ENCODE peak calls at places on chromosome 13, in eight cellular contexts. One of them, this sample, is unnamed.

GRCh38 chr13:41915096-41915495 is 45.8 kb downstream of the VWA8 start:
- DNase-seq in psoas muscle: no peak
- DNase-seq in NCI-H1436 treated with DMSO at 0.1 percent for 48 hours: no peak
- DNase-seq in tibial artery: no peak
- DNase-seq in heart right ventricle: no peak
- DNase-seq in IMR-90: peak; percentile 45
- DNase-seq in activated B cell treated with CpG ODN at 0.5 μM for 24 hours: no peak
- DNase-seq in NCI-H524 treated with DMSO at 0.1 percent for 48 hours: no peak
- DNase-seq in this sample: no peak

GRCh38 chr13:114309806-114310410 is 4.4 kb upstream of the CHAMP1 start:
- DNase-seq in NCI-H1436 treated with DMSO at 0.1 percent for 48 hours: no peak
- DNase-seq in tibial artery: no peak
- DNase-seq in activated B cell treated with CpG ODN at 0.5 μM for 24 hours: no peak
- DNase-seq in heart right ventricle: no peak
- DNase-seq in NCI-H524 treated with DMSO at 0.1 percent for 48 hours: peak; percentile 16
- DNase-seq in IMR-90: no peak
- DNase-seq in psoas muscle: no peak
- DNase-seq in this sample: no peak

GRCh38 chr13:113666951-113667701 is at the start of gene GRK1:
- DNase-seq in NCI-H524 treated with DMSO at 0.1 percent for 48 hours: no peak
- DNase-seq in tibial artery: peak; percentile 18
- DNase-seq in activated B cell treated with CpG ODN at 0.5 μM for 24 hours: peak; percentile 11
- DNase-seq in NCI-H1436 treated with DMSO at 0.1 percent for 48 hours: no peak
- DNase-seq in IMR-90: no peak
- DNase-seq in psoas muscle: no peak
- DNase-seq in heart right ventricle: no peak
- DNase-seq in this sample: no peak

GRCh38 chr13:111972261-111972780 is 94.6 kb upstream of the SOX1 start:
- DNase-seq in heart right ventricle: no peak
- DNase-seq in activated B cell treated with CpG ODN at 0.5 μM for 24 hours: no peak
- DNase-seq in psoas muscle: no peak
- DNase-seq in IMR-90: no peak
- DNase-seq in NCI-H524 treated with DMSO at 0.1 percent for 48 hours: no peak
- DNase-seq in NCI-H1436 treated with DMSO at 0.1 percent for 48 hours: no peak
- DNase-seq in tibial artery: no peak
- DNase-seq in this sample: no peak

GRCh38 chr13:46804391-46804815 is 7.4 kb upstream of the ESD start:
- DNase-seq in tibial artery: no peak
- DNase-seq in heart right ventricle: no peak
- DNase-seq in NCI-H1436 treated with DMSO at 0.1 percent for 48 hours: no peak
- DNase-seq in IMR-90: peak; percentile 98
- DNase-seq in NCI-H524 treated with DMSO at 0.1 percent for 48 hours: no peak
- DNase-seq in psoas muscle: no peak
- DNase-seq in activated B cell treated with CpG ODN at 0.5 μM for 24 hours: no peak
- DNase-seq in this sample: no peak

GRCh38 chr13:80931118-80931517 is 590.2 kb upstream of the SPRY2 start:
- DNase-seq in NCI-H1436 treated with DMSO at 0.1 percent for 48 hours: no peak
- DNase-seq in activated B cell treated with CpG ODN at 0.5 μM for 24 hours: no peak
- DNase-seq in tibial artery: no peak
- DNase-seq in heart right ventricle: no peak
- DNase-seq in psoas muscle: no peak
- DNase-seq in NCI-H524 treated with DMSO at 0.1 percent for 48 hours: no peak
- DNase-seq in IMR-90: no peak
- DNase-seq in this sample: no peak

GRCh38 chr13:95924389-95924994 is 128.7 kb downstream of the UGGT2 start:
- DNase-seq in NCI-H1436 treated with DMSO at 0.1 percent for 48 hours: no peak
- DNase-seq in activated B cell treated with CpG ODN at 0.5 μM for 24 hours: no peak
- DNase-seq in IMR-90: peak; percentile 86
- DNase-seq in psoas muscle: no peak
- DNase-seq in NCI-H524 treated with DMSO at 0.1 percent for 48 hours: no peak
- DNase-seq in tibial artery: no peak
- DNase-seq in heart right ventricle: no peak
- DNase-seq in this sample: no peak

GRCh38 chr13:89748716-89749115 is 1598.8 kb upstream of the MIR17HG start:
- DNase-seq in NCI-H1436 treated with DMSO at 0.1 percent for 48 hours: no peak
- DNase-seq in tibial artery: no peak
- DNase-seq in heart right ventricle: no peak
- DNase-seq in NCI-H524 treated with DMSO at 0.1 percent for 48 hours: no peak
- DNase-seq in IMR-90: no peak
- DNase-seq in activated B cell treated with CpG ODN at 0.5 μM for 24 hours: no peak
- DNase-seq in psoas muscle: no peak
- DNase-seq in this sample: no peak

GRCh38 chr13:39788097-39788496 is 132.6 kb downstream of the COG6 start:
- DNase-seq in NCI-H524 treated with DMSO at 0.1 percent for 48 hours: no peak
- DNase-seq in NCI-H1436 treated with DMSO at 0.1 percent for 48 hours: no peak
- DNase-seq in psoas muscle: no peak
- DNase-seq in tibial artery: no peak
- DNase-seq in IMR-90: no peak
- DNase-seq in heart right ventricle: peak; percentile 44
- DNase-seq in activated B cell treated with CpG ODN at 0.5 μM for 24 hours: no peak
- DNase-seq in this sample: no peak

GRCh38 chr13:42880241-42880640 is 98.9 kb downstream of the FAM216B start:
- DNase-seq in NCI-H1436 treated with DMSO at 0.1 percent for 48 hours: no peak
- DNase-seq in activated B cell treated with CpG ODN at 0.5 μM for 24 hours: no peak
- DNase-seq in heart right ventricle: peak; percentile 33
- DNase-seq in IMR-90: no peak
- DNase-seq in NCI-H524 treated with DMSO at 0.1 percent for 48 hours: no peak
- DNase-seq in psoas muscle: no peak
- DNase-seq in tibial artery: no peak
- DNase-seq in this sample: no peak

GRCh38 chr13:40780822-40781401 is 8.5 kb upstream of the SLC25A15 start:
- DNase-seq in activated B cell treated with CpG ODN at 0.5 μM for 24 hours: no peak
- DNase-seq in tibial artery: no peak
- DNase-seq in psoas muscle: no peak
- DNase-seq in IMR-90: peak; percentile 20
- DNase-seq in NCI-H1436 treated with DMSO at 0.1 percent for 48 hours: no peak
- DNase-seq in heart right ventricle: no peak
- DNase-seq in NCI-H524 treated with DMSO at 0.1 percent for 48 hours: no peak
- DNase-seq in this sample: no peak

GRCh38 chr13:36766295-36766694 is 52.7 kb upstream of the RFXAP start:
- DNase-seq in activated B cell treated with CpG ODN at 0.5 μM for 24 hours: no peak
- DNase-seq in tibial artery: no peak
- DNase-seq in NCI-H1436 treated with DMSO at 0.1 percent for 48 hours: no peak
- DNase-seq in heart right ventricle: no peak
- DNase-seq in IMR-90: peak; percentile 47
- DNase-seq in psoas muscle: no peak
- DNase-seq in NCI-H524 treated with DMSO at 0.1 percent for 48 hours: no peak
- DNase-seq in this sample: no peak

GRCh38 chr13:100508996-100509395 is 79.6 kb downstream of the GGACT start:
- DNase-seq in psoas muscle: no peak
- DNase-seq in heart right ventricle: no peak
- DNase-seq in NCI-H524 treated with DMSO at 0.1 percent for 48 hours: no peak
- DNase-seq in activated B cell treated with CpG ODN at 0.5 μM for 24 hours: no peak
- DNase-seq in NCI-H1436 treated with DMSO at 0.1 percent for 48 hours: no peak
- DNase-seq in tibial artery: no peak
- DNase-seq in IMR-90: no peak
- DNase-seq in this sample: no peak

GRCh38 chr13:110433014-110433413 is 125.9 kb downstream of the COL4A2 start:
- DNase-seq in activated B cell treated with CpG ODN at 0.5 μM for 24 hours: no peak
- DNase-seq in IMR-90: no peak
- DNase-seq in NCI-H1436 treated with DMSO at 0.1 percent for 48 hours: no peak
- DNase-seq in tibial artery: peak; percentile 72
- DNase-seq in NCI-H524 treated with DMSO at 0.1 percent for 48 hours: no peak
- DNase-seq in heart right ventricle: peak; percentile 56
- DNase-seq in psoas muscle: peak; percentile 51
- DNase-seq in this sample: peak; percentile 68

GRCh38 chr13:106521101-106521799 is 14.2 kb downstream of the EFNB2 start:
- DNase-seq in NCI-H524 treated with DMSO at 0.1 percent for 48 hours: no peak
- DNase-seq in IMR-90: no peak
- DNase-seq in psoas muscle: no peak
- DNase-seq in heart right ventricle: no peak
- DNase-seq in activated B cell treated with CpG ODN at 0.5 μM for 24 hours: no peak
- DNase-seq in NCI-H1436 treated with DMSO at 0.1 percent for 48 hours: peak; percentile 18
- DNase-seq in tibial artery: no peak
- DNase-seq in this sample: no peak

GRCh38 chr13:21777166-21777565 is 106.3 kb downstream of the FGF9 start:
- DNase-seq in activated B cell treated with CpG ODN at 0.5 μM for 24 hours: no peak
- DNase-seq in tibial artery: no peak
- DNase-seq in NCI-H1436 treated with DMSO at 0.1 percent for 48 hours: no peak
- DNase-seq in heart right ventricle: no peak
- DNase-seq in IMR-90: no peak
- DNase-seq in psoas muscle: no peak
- DNase-seq in NCI-H524 treated with DMSO at 0.1 percent for 48 hours: no peak
- DNase-seq in this sample: no peak

GRCh38 chr13:73244486-73244885 is 185.7 kb downstream of the KLF5 start:
- DNase-seq in NCI-H524 treated with DMSO at 0.1 percent for 48 hours: no peak
- DNase-seq in activated B cell treated with CpG ODN at 0.5 μM for 24 hours: no peak
- DNase-seq in tibial artery: no peak
- DNase-seq in NCI-H1436 treated with DMSO at 0.1 percent for 48 hours: no peak
- DNase-seq in heart right ventricle: no peak
- DNase-seq in psoas muscle: no peak
- DNase-seq in IMR-90: no peak
- DNase-seq in this sample: no peak

GRCh38 chr13:21402586-21403307 is 56.4 kb downstream of the ZDHHC20 start:
- DNase-seq in heart right ventricle: no peak
- DNase-seq in psoas muscle: no peak
- DNase-seq in NCI-H524 treated with DMSO at 0.1 percent for 48 hours: no peak
- DNase-seq in activated B cell treated with CpG ODN at 0.5 μM for 24 hours: no peak
- DNase-seq in NCI-H1436 treated with DMSO at 0.1 percent for 48 hours: no peak
- DNase-seq in tibial artery: no peak
- DNase-seq in IMR-90: peak; percentile 71
- DNase-seq in this sample: no peak

GRCh38 chr13:113816925-113817859 is 46.7 kb downstream of the GAS6 start:
- DNase-seq in heart right ventricle: peak; percentile 87
- DNase-seq in NCI-H1436 treated with DMSO at 0.1 percent for 48 hours: no peak
- DNase-seq in NCI-H524 treated with DMSO at 0.1 percent for 48 hours: no peak
- DNase-seq in IMR-90: peak; percentile 83
- DNase-seq in tibial artery: peak; percentile 95
- DNase-seq in psoas muscle: peak; percentile 87
- DNase-seq in activated B cell treated with CpG ODN at 0.5 μM for 24 hours: peak; percentile 69
- DNase-seq in this sample: peak; percentile 90

GRCh38 chr13:20873348-20873747 is 29.2 kb downstream of the XPO4 start:
- DNase-seq in activated B cell treated with CpG ODN at 0.5 μM for 24 hours: no peak
- DNase-seq in tibial artery: no peak
- DNase-seq in psoas muscle: no peak
- DNase-seq in NCI-H524 treated with DMSO at 0.1 percent for 48 hours: peak; percentile 69
- DNase-seq in NCI-H1436 treated with DMSO at 0.1 percent for 48 hours: no peak
- DNase-seq in heart right ventricle: no peak
- DNase-seq in IMR-90: peak; percentile 61
- DNase-seq in this sample: no peak

GRCh38 chr13:36831291-36831690 is 12.3 kb downstream of the RFXAP start:
- DNase-seq in IMR-90: no peak
- DNase-seq in activated B cell treated with CpG ODN at 0.5 μM for 24 hours: no peak
- DNase-seq in heart right ventricle: no peak
- DNase-seq in psoas muscle: no peak
- DNase-seq in tibial artery: no peak
- DNase-seq in NCI-H524 treated with DMSO at 0.1 percent for 48 hours: no peak
- DNase-seq in NCI-H1436 treated with DMSO at 0.1 percent for 48 hours: no peak
- DNase-seq in this sample: no peak

GRCh38 chr13:110869231-110869804 is 45.6 kb downstream of the ANKRD10 start:
- DNase-seq in NCI-H524 treated with DMSO at 0.1 percent for 48 hours: no peak
- DNase-seq in psoas muscle: peak; percentile 50
- DNase-seq in tibial artery: no peak
- DNase-seq in heart right ventricle: peak; percentile 61
- DNase-seq in activated B cell treated with CpG ODN at 0.5 μM for 24 hours: no peak
- DNase-seq in NCI-H1436 treated with DMSO at 0.1 percent for 48 hours: no peak
- DNase-seq in IMR-90: no peak
- DNase-seq in this sample: no peak

GRCh38 chr13:75621147-75621546 is 15.0 kb upstream of the LMO7 start:
- DNase-seq in tibial artery: no peak
- DNase-seq in IMR-90: peak; percentile 70
- DNase-seq in NCI-H524 treated with DMSO at 0.1 percent for 48 hours: no peak
- DNase-seq in NCI-H1436 treated with DMSO at 0.1 percent for 48 hours: no peak
- DNase-seq in psoas muscle: no peak
- DNase-seq in activated B cell treated with CpG ODN at 0.5 μM for 24 hours: no peak
- DNase-seq in heart right ventricle: no peak
- DNase-seq in this sample: no peak

GRCh38 chr13:40534456-40534855 is 132.0 kb downstream of the FOXO1 start:
- DNase-seq in activated B cell treated with CpG ODN at 0.5 μM for 24 hours: no peak
- DNase-seq in heart right ventricle: no peak
- DNase-seq in NCI-H1436 treated with DMSO at 0.1 percent for 48 hours: no peak
- DNase-seq in IMR-90: no peak
- DNase-seq in tibial artery: no peak
- DNase-seq in psoas muscle: no peak
- DNase-seq in NCI-H524 treated with DMSO at 0.1 percent for 48 hours: no peak
- DNase-seq in this sample: no peak

GRCh38 chr13:70347947-70348620 is 239.8 kb upstream of the KLHL1 start:
- DNase-seq in tibial artery: no peak
- DNase-seq in activated B cell treated with CpG ODN at 0.5 μM for 24 hours: no peak
- DNase-seq in psoas muscle: no peak
- DNase-seq in heart right ventricle: no peak
- DNase-seq in IMR-90: no peak
- DNase-seq in NCI-H1436 treated with DMSO at 0.1 percent for 48 hours: no peak
- DNase-seq in NCI-H524 treated with DMSO at 0.1 percent for 48 hours: no peak
- DNase-seq in this sample: no peak

GRCh38 chr13:68023838-68024581 is 793.9 kb upstream of the PCDH9 start:
- DNase-seq in IMR-90: no peak
- DNase-seq in psoas muscle: no peak
- DNase-seq in tibial artery: no peak
- DNase-seq in heart right ventricle: no peak
- DNase-seq in NCI-H1436 treated with DMSO at 0.1 percent for 48 hours: no peak
- DNase-seq in activated B cell treated with CpG ODN at 0.5 μM for 24 hours: no peak
- DNase-seq in NCI-H524 treated with DMSO at 0.1 percent for 48 hours: no peak
- DNase-seq in this sample: no peak

GRCh38 chr13:98349731-98350305 is 172.7 kb upstream of the RNF113B start:
- DNase-seq in tibial artery: no peak
- DNase-seq in NCI-H1436 treated with DMSO at 0.1 percent for 48 hours: no peak
- DNase-seq in psoas muscle: no peak
- DNase-seq in heart right ventricle: peak; percentile 15
- DNase-seq in NCI-H524 treated with DMSO at 0.1 percent for 48 hours: no peak
- DNase-seq in activated B cell treated with CpG ODN at 0.5 μM for 24 hours: no peak
- DNase-seq in IMR-90: no peak
- DNase-seq in this sample: no peak

GRCh38 chr13:101575591-101575990 is 123.1 kb downstream of the ITGBL1 start:
- DNase-seq in activated B cell treated with CpG ODN at 0.5 μM for 24 hours: no peak
- DNase-seq in tibial artery: no peak
- DNase-seq in IMR-90: no peak
- DNase-seq in psoas muscle: no peak
- DNase-seq in NCI-H1436 treated with DMSO at 0.1 percent for 48 hours: no peak
- DNase-seq in heart right ventricle: no peak
- DNase-seq in NCI-H524 treated with DMSO at 0.1 percent for 48 hours: no peak
- DNase-seq in this sample: no peak

GRCh38 chr13:27960362-27961226 is 8.5 kb downstream of the CDX2 start:
- DNase-seq in heart right ventricle: peak; percentile 11
- DNase-seq in tibial artery: no peak
- DNase-seq in NCI-H524 treated with DMSO at 0.1 percent for 48 hours: no peak
- DNase-seq in psoas muscle: peak; percentile 37
- DNase-seq in IMR-90: no peak
- DNase-seq in NCI-H1436 treated with DMSO at 0.1 percent for 48 hours: no peak
- DNase-seq in activated B cell treated with CpG ODN at 0.5 μM for 24 hours: no peak
- DNase-seq in this sample: no peak

GRCh38 chr13:19181621-19182485 is at the start of gene TUBA3C:
- DNase-seq in NCI-H1436 treated with DMSO at 0.1 percent for 48 hours: no peak
- DNase-seq in psoas muscle: no peak
- DNase-seq in NCI-H524 treated with DMSO at 0.1 percent for 48 hours: no peak
- DNase-seq in heart right ventricle: no peak
- DNase-seq in IMR-90: no peak
- DNase-seq in activated B cell treated with CpG ODN at 0.5 μM for 24 hours: no peak
- DNase-seq in tibial artery: no peak
- DNase-seq in this sample: no peak

GRCh38 chr13:110944968-110945952 is 30.4 kb upstream of the ANKRD10 start:
- DNase-seq in tibial artery: no peak
- DNase-seq in heart right ventricle: no peak
- DNase-seq in activated B cell treated with CpG ODN at 0.5 μM for 24 hours: no peak
- DNase-seq in IMR-90: no peak
- DNase-seq in NCI-H1436 treated with DMSO at 0.1 percent for 48 hours: no peak
- DNase-seq in psoas muscle: no peak
- DNase-seq in NCI-H524 treated with DMSO at 0.1 percent for 48 hours: no peak
- DNase-seq in this sample: no peak

GRCh38 chr13:106701810-106702341 is 133.9 kb upstream of the ARGLU1 start:
- DNase-seq in NCI-H1436 treated with DMSO at 0.1 percent for 48 hours: no peak
- DNase-seq in IMR-90: no peak
- DNase-seq in tibial artery: no peak
- DNase-seq in activated B cell treated with CpG ODN at 0.5 μM for 24 hours: no peak
- DNase-seq in psoas muscle: peak; percentile 16
- DNase-seq in heart right ventricle: peak; percentile 67
- DNase-seq in NCI-H524 treated with DMSO at 0.1 percent for 48 hours: no peak
- DNase-seq in this sample: no peak

GRCh38 chr13:35157143-35157755 is 215.2 kb downstream of the NBEA start:
- DNase-seq in activated B cell treated with CpG ODN at 0.5 μM for 24 hours: no peak
- DNase-seq in NCI-H524 treated with DMSO at 0.1 percent for 48 hours: no peak
- DNase-seq in heart right ventricle: peak; percentile 42
- DNase-seq in IMR-90: peak; percentile 50
- DNase-seq in psoas muscle: no peak
- DNase-seq in tibial artery: no peak
- DNase-seq in NCI-H1436 treated with DMSO at 0.1 percent for 48 hours: no peak
- DNase-seq in this sample: no peak

GRCh38 chr13:28885191-28885590 is 65.1 kb downstream of the MTUS2 start:
- DNase-seq in activated B cell treated with CpG ODN at 0.5 μM for 24 hours: no peak
- DNase-seq in NCI-H1436 treated with DMSO at 0.1 percent for 48 hours: no peak
- DNase-seq in heart right ventricle: no peak
- DNase-seq in tibial artery: no peak
- DNase-seq in NCI-H524 treated with DMSO at 0.1 percent for 48 hours: no peak
- DNase-seq in IMR-90: no peak
- DNase-seq in psoas muscle: no peak
- DNase-seq in this sample: no peak